ENCODE peak calls at places on chromosome 12, in ten cellular contexts. M is HTR-8/SVneo; E is psoas muscle; B is NCI-H1436; O is activated T-cell treated with anti-CD3 and anti-CD28 coated beads, Interleukin-2, amount 50 U/mL, for 24 hours; G is anterior cingulate cortex; Q is ascending aorta; X is stimulated activated naive CD4-positive, alpha-beta T cell; K is COR-L47; I is HuH-7. V is an unnamed sample.
A peak's percentile ranks its signal among the peaks of the same experiment; 100 is the strongest.

GRCh38 chr12:112347521-112347920 is 34.7 kb downstream of the HECTD4 start:
- DNase-seq in M (no peak), E (no peak), B (no peak), O (no peak), G (no peak), Q (no peak), X (no peak), K (no peak), I (no peak), V (no peak)

GRCh38 chr12:94204647-94205247 is 56.4 kb downstream of the PLXNC1 start:
- DNase-seq in M (no peak), E (no peak), B (no peak), O (peak; percentile 41), G (no peak), Q (no peak), X (no peak), K (no peak), I (no peak), V (no peak)

GRCh38 chr12:4855121-4855924 is 54.4 kb upstream of the KCNA1 start:
- DNase-seq in M (peak; percentile 76), E (peak; percentile 23), B (peak; percentile 80), O (peak; percentile 40), G (no peak), Q (peak; percentile 85), X (peak; percentile 5), K (peak; percentile 39), I (peak; percentile 62), V (no peak)

GRCh38 chr12:69929125-69929524 is 104.1 kb downstream of the MYRFL start:
- DNase-seq in M (no peak), E (no peak), B (no peak), O (no peak), G (no peak), Q (no peak), X (no peak), K (no peak), I (no peak), V (no peak)

GRCh38 chr12:94616217-94616729 is 34.1 kb downstream of the TMCC3 start:
- DNase-seq in M (no peak), E (peak; percentile 37), B (no peak), O (no peak), G (peak; percentile 66), Q (no peak), X (no peak), K (no peak), I (no peak), V (no peak)

GRCh38 chr12:92543872-92544271 is 158.9 kb upstream of the PLEKHG7 start:
- DNase-seq in M (no peak), E (no peak), B (no peak), O (no peak), G (no peak), Q (no peak), X (no peak), K (no peak), I (no peak), V (no peak)

GRCh38 chr12:69688496-69689427 is 10.3 kb downstream of the BEST3 start:
- DNase-seq in M (peak; percentile 84), E (peak; percentile 90), B (no peak), O (peak; percentile 39), G (no peak), Q (peak; percentile 86), X (no peak), K (peak; percentile 62), I (no peak), V (no peak)

GRCh38 chr12:5694759-5695409 is 250.2 kb downstream of the ANO2 start:
- DNase-seq in M (no peak), E (no peak), B (no peak), O (no peak), G (no peak), Q (no peak), X (no peak), K (no peak), I (no peak), V (no peak)

GRCh38 chr12:126567016-126567415 is 1501.8 kb downstream of the AACS start:
- DNase-seq in M (no peak), E (no peak), B (no peak), O (no peak), G (no peak), Q (no peak), X (no peak), K (no peak), I (no peak), V (no peak)

GRCh38 chr12:113471619-113472171 is at the start of gene LHX5:
- DNase-seq in M (no peak), E (no peak), B (no peak), O (no peak), G (no peak), Q (no peak), X (no peak), K (no peak), I (no peak), V (no peak)

GRCh38 chr12:106145539-106146447 is 7.0 kb upstream of the NUAK1 start:
- DNase-seq in M (no peak), E (no peak), B (no peak), O (no peak), G (no peak), Q (no peak), X (no peak), K (no peak), I (no peak), V (no peak)

GRCh38 chr12:46187023-46187422 is 81.8 kb downstream of the SLC38A1 start:
- DNase-seq in M (no peak), E (no peak), B (peak; percentile 21), O (no peak), G (no peak), Q (no peak), X (no peak), K (no peak), I (no peak), V (no peak)

GRCh38 chr12:64395739-64396138 is 5.2 kb upstream of the C12orf56 start:
- DNase-seq in M (no peak), E (no peak), B (no peak), O (no peak), G (no peak), Q (no peak), X (no peak), K (no peak), I (no peak), V (no peak)

GRCh38 chr12:5438671-5439200 is 6.8 kb downstream of the NTF3 start:
- DNase-seq in M (no peak), E (no peak), B (no peak), O (no peak), G (no peak), Q (no peak), X (no peak), K (no peak), I (no peak), V (no peak)

GRCh38 chr12:65123435-65124063 is 2.4 kb upstream of the WIF1 start:
- DNase-seq in M (peak; percentile 14), E (no peak), B (peak; percentile 20), O (no peak), G (no peak), Q (no peak), X (no peak), K (peak; percentile 20), I (peak; percentile 17), V (no peak)

GRCh38 chr12:32671930-32672785 is 6.9 kb upstream of the DNM1L start:
- DNase-seq in M (peak; percentile 32), E (no peak), B (peak; percentile 45), O (no peak), G (no peak), Q (no peak), X (no peak), K (peak; percentile 90), I (peak; percentile 81), V (no peak)

GRCh38 chr12:26274441-26275312 is 79.3 kb downstream of the SSPN start:
- DNase-seq in M (peak; percentile 94), E (peak; percentile 85), B (no peak), O (peak; percentile 43), G (peak; percentile 59), Q (peak; percentile 96), X (no peak), K (no peak), I (peak; percentile 75), V (peak; percentile 89)

GRCh38 chr12:102096855-102097254 is 23.1 kb downstream of the NUP37 start:
- DNase-seq in M (no peak), E (no peak), B (no peak), O (no peak), G (no peak), Q (no peak), X (no peak), K (no peak), I (no peak), V (no peak)

GRCh38 chr12:94235894-94236293 is 87.5 kb downstream of the PLXNC1 start:
- DNase-seq in M (no peak), E (no peak), B (peak; percentile 4), O (no peak), G (no peak), Q (no peak), X (no peak), K (no peak), I (no peak), V (no peak)

GRCh38 chr12:94769040-94769420 is 118.7 kb upstream of the TMCC3 start:
- DNase-seq in M (no peak), E (no peak), B (no peak), O (no peak), G (no peak), Q (no peak), X (no peak), K (no peak), I (no peak), V (no peak)

GRCh38 chr12:27142102-27142721 is 59.8 kb upstream of the C12orf71 start:
- DNase-seq in M (peak; percentile 85), E (no peak), B (peak; percentile 49), O (no peak), G (peak; percentile 13), Q (peak; percentile 85), X (no peak), K (peak; percentile 13), I (peak; percentile 65), V (no peak)

GRCh38 chr12:121781751-121782615 is 11.5 kb downstream of the RHOF start:
- DNase-seq in M (no peak), E (no peak), B (peak; percentile 38), O (peak; percentile 75), G (no peak), Q (no peak), X (peak; percentile 20), K (no peak), I (no peak), V (peak; percentile 70)

GRCh38 chr12:89779090-89779489 is 70.5 kb upstream of the ATP2B1 start:
- DNase-seq in M (no peak), E (no peak), B (no peak), O (no peak), G (no peak), Q (no peak), X (no peak), K (no peak), I (no peak), V (no peak)

GRCh38 chr12:92192361-92192760 is 46.7 kb upstream of the BTG1 start:
- DNase-seq in M (no peak), E (no peak), B (no peak), O (no peak), G (no peak), Q (no peak), X (no peak), K (no peak), I (no peak), V (no peak)

GRCh38 chr12:124481257-124481750 is 86.1 kb downstream of the NCOR2 start:
- DNase-seq in M (no peak), E (no peak), B (no peak), O (no peak), G (no peak), Q (no peak), X (no peak), K (no peak), I (no peak), V (peak; percentile 51)

GRCh38 chr12:125861299-125862281 is 796.4 kb downstream of the AACS start:
- DNase-seq in M (no peak), E (peak; percentile 56), B (no peak), O (no peak), G (no peak), Q (peak; percentile 70), X (no peak), K (no peak), I (no peak), V (peak; percentile 83)